ENCODE peak calls at places on chromosome 18, in four cellular contexts. W is WTC11, G is K562, H is HEK293T. D is an unnamed sample.

GRCh38 chr18:61398961-61399632 is 65.9 kb downstream of the CDH20 start:
- DNase-seq in H (no peak), W (no peak), G (no peak), D (no peak)

GRCh38 chr18:62637807-62638687 is 77.3 kb upstream of the PHLPP1 start:
- DNase-seq in G (peak), H (peak), W (peak), D (peak)

GRCh38 chr18:34153711-34154110 is 71.0 kb downstream of the NOL4 start:
- DNase-seq in H (no peak), W (no peak), G (no peak), D (peak)

GRCh38 chr18:79512461-79513380 is 117.0 kb downstream of the NFATC1 start:
- DNase-seq in H (no peak), G (no peak), W (no peak), D (no peak)

GRCh38 chr18:39959839-39960238 is 1995.2 kb upstream of the PIK3C3 start:
- DNase-seq in H (no peak), W (no peak), G (no peak), D (no peak)

GRCh38 chr18:78169487-78169886 is 810.1 kb upstream of the SALL3 start:
- DNase-seq in W (no peak), G (no peak), H (no peak), D (no peak)

GRCh38 chr18:74310411-74310810 is 5.2 kb upstream of the C18orf63 start:
- DNase-seq in G (no peak), H (peak), W (no peak), D (peak)

GRCh38 chr18:61554117-61554776 is 221.0 kb downstream of the CDH20 start:
- DNase-seq in W (no peak), H (no peak), G (no peak), D (no peak)

GRCh38 chr18:61322265-61322873 is 10.9 kb upstream of the CDH20 start:
- DNase-seq in W (peak), H (peak), G (peak), D (peak)

GRCh38 chr18:62069556-62069955 is 117.3 kb downstream of the PIGN start:
- DNase-seq in H (no peak), W (no peak), G (no peak), D (no peak)

GRCh38 chr18:75818336-75818735 is 390.8 kb upstream of the SMIM21 start:
- DNase-seq in H (no peak), W (no peak), G (no peak), D (no peak)

GRCh38 chr18:63975632-63976031 is 5.8 kb downstream of the SERPINB8 start:
- DNase-seq in W (no peak), H (no peak), G (no peak), D (no peak)

GRCh38 chr18:76349067-76349715 is 145.9 kb downstream of the ZNF516 start:
- DNase-seq in G (peak), W (peak), H (peak), D (peak)

GRCh38 chr18:48946329-48946835 is 4.4 kb downstream of the SMAD7 start:
- DNase-seq in W (no peak), G (no peak), H (no peak), D (peak)

DNA sequence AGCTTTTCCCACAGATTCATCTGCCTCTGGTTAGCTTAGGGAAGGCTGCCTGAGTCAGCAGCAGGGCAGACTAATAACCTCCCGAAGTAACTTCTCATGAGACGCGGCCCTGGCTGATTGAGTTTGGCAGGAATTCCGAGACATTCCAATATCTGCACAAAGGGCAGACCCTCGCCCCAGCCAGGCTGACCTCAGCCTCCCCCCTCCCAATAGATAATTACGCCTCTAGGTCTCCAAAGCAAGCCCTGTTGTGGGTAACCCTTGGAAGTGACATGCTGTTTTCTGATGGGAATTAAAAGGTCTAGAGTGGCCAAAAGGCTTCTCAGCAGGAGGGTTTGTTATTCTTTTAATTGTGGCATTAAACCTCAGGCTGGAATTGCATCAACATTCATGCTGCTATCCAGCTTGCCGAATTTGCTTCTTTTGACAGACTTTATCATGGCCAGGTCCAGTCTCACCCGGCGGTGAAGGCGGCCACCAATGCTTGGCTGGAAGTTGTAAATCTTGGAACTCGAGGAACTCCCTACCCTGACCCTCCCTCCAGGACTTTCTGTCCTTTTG is 98.0 kb upstream of the SLC14A2 start:
- DNase-seq in H (peak), W (no peak), G (no peak), D (no peak)
- TF ChIP-seq ELF4 in H (no peak), W (no peak), G (no peak), D (no peak)

GRCh38 chr18:28425886-28426285 is 249.0 kb upstream of the CDH2 start:
- DNase-seq in G (no peak), H (no peak), W (no peak), D (no peak)

DNA sequence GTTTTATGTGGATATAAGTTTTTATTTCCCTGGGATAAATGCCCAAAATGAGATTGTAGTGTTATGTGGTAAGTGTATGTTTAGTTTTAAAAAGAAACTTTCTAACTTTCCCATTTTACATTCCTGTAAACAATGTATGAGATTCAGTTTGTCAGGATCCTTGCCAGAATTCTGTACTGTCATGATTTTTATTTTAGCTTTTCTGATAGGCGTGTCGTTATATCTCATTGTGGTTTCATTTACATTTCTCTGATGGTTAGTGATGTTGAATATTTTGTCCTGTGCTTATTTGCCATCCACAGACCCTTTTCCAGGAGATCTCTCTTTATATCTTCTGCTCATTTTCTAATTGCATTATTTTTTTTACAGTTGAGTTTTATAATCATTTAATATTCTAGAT is 245.6 kb upstream of the CDH2 start:
- DNase-seq in G (no peak), H (no peak), W (no peak), D (no peak)
- TF ChIP-seq ELF4 in G (no peak), H (no peak), W (no peak), D (no peak)

GRCh38 chr18:11695736-11696135 is 6.7 kb downstream of the GNAL start:
- DNase-seq in H (no peak), W (no peak), G (no peak), D (no peak)

GRCh38 chr18:11689031-11689971 is at the start of gene GNAL:
- DNase-seq in G (peak), H (peak), W (peak), D (peak)

GRCh38 chr18:11689972-11690570 is 1.0 kb downstream of the GNAL start:
- DNase-seq in W (no peak), G (no peak), H (peak), D (no peak)
- TF ChIP-seq ELF4 in W (no peak), G (no peak), H (no peak), D (no peak)

DNA sequence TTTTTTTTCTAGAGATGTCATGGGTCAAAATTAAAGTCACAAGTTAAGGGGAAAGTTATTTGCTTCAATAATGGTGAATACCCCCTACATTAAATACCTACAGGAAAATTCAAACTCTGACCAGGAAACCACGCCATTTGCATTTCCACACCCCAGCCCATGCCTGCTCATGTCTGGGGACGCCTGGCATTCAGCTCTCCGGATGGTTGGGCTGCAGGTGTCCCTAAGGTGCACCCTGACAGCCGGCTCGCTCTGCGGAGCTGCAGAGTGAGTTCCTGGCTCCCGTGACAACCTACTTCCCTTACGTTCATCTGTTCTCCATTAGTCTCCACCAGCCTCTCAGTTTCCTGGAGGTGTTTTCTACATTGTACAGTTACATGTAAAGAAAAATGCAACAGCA is 122.7 kb upstream of the RIOK3 start:
- DNase-seq in H (no peak), W (no peak), G (no peak), D (no peak)
- TF ChIP-seq ELF4 in H (no peak), W (no peak), G (no peak), D (no peak)

DNA sequence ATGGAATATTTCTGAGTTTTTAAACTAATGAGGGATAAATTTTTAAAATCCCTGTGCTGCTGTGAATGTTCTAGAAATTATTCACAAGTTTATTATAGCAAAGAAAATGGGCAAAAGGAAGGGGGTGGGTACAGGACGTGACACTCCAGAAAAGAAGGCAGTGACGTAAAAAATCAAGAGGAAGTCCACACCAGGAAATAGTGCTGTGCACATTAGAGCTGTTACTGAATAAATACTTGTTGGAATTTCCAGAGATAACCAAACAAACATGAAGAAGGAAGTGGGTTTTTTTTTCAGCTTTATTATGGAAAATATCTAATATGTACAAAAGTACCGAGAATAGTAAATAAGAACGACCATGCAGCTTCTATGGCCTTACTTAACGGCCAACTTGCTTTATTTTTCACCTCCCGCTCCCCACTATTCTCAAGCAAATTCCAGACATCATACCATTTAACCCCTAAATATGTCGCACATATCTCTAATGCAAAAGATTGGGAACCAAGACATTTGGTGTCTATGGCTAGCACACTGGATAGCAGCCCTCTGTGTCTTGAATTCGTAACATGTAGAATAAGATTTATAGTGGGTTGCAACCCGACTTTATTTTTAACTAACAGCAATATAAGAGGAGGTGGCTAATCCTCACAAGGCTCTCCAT is 639 bp upstream of the NDUFV2 start:
- DNase-seq in G (peak), H (no peak), W (no peak), D (peak)
- TF ChIP-seq ELF4 in G (peak), H (no peak), W (no peak), D (no peak)

GRCh38 chr18:31677592-31677991 is 6.8 kb downstream of the B4GALT6 start:
- DNase-seq in G (no peak), H (no peak), W (no peak), D (no peak)
- TF ChIP-seq ELF4 in G (no peak), H (no peak), W (no peak), D (no peak)

DNA sequence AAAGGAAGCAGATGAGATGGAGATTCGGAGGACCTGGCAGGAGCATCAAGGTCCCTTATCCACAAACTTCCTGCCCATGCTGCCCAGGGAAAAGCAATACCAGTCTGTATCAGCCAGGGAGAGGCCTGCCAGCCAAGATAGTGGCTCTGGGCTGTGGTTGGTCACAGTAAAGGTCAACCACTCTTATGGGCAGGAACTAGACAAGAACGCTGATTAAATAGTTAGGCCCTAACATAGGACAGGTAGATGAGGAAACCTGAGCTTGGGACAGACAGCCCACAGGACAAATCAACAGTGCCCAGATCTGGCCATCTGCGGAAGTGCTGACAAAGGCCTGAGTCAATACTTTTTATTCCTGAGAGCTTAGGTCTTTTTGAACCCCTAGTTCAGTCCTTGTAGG is 10.7 kb downstream of the PSTPIP2 start:
- DNase-seq in G (no peak), H (no peak), W (no peak), D (no peak)
- TF ChIP-seq ELF4 in G (no peak), H (no peak), W (no peak), D (no peak)

DNA sequence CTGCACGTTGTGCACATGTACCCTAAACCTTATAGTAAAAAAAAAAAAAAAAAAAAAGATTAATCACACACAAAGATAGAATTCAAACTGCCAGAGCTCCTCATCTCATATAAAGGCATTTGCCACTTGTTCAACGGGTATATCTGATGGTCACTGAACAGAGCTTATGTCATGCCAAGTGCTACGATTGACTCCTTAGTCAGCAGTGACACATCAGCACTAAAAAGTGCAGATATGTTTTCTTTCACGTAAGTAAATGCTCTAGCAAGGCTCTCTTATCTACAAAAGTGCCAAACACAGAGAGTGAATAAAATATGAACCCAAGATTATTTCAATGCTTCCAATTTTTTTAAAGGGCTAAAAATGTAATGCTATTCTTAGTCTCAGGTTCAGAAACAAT is 1.1 kb downstream of the LMAN1 start:
- DNase-seq in W (no peak), G (no peak), H (no peak), D (peak)
- TF ChIP-seq ELF4 in W (no peak), G (no peak), H (no peak), D (no peak)

DNA sequence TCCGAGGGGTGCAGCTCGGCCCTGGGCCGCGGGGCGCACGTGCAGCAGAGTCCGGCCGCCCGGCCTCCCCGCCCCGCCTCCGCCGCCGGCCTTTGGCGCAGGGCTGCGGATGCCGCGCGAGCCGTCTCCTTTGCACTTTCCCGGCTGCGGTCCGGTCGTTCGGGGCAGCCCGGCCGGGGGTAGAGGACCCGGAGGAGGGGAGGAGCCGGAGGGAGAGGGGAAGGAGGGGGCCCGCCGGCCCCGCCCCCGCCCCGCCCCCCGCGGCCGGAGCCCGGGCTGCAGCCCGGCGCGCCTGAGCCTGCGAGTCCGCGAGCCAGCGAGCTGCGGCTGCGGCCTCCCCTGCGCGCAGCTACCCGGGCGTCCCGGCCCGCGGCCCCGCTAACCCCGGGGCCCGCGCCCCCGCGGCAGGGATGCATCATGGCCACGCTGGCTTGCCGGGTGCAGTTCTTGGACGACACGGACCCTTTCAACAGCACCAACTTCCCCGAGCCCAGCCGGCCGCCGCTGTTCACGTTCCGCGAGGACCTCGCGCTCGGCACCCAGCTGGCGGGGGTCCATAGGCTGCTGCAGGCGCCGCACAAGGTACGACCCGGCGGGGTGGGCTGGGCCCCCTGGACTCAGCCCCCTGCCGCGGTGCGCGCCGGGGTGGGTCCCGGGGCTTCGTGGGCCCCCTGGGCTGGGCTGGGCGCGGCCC is at the start of gene FHOD3:
- DNase-seq in G (peak), H (peak), W (peak), D (no peak)
- TF ChIP-seq ELF4 in G (no peak), H (no peak), W (no peak), D (no peak)